ENCODE peak calls at places on chromosomes 4 and X, in four cellular contexts. C is GM23248, W is aorta, L is cardiac fibroblast. I is an unnamed sample.

GRCh38 chr4:153260553-153261306 is 56.5 kb downstream of the TRIM2 start:
- DNase-seq in W (no peak), L (peak), C (peak), I (no peak)

GRCh38 chr4:181008164-181008563 is 1235.0 kb upstream of the TENM3 start:
- DNase-seq in L (no peak), W (no peak), C (no peak), I (no peak)

GRCh38 chrX:107324493-107325310 is 118.3 kb downstream of the DNAAF6 start:
- DNase-seq in L (peak), C (peak), W (no peak), I (peak)

GRCh38 chrX:16444353-16444752 is 205.6 kb upstream of the S100G start:
- DNase-seq in L (no peak), C (peak), W (no peak), I (no peak)

GRCh38 chrX:31483336-31483735 is 411.5 kb upstream of the FTHL17 start:
- DNase-seq in W (no peak), L (peak), C (peak), I (no peak)

GRCh38 chrX:152928761-152929400 is 31.0 kb downstream of the ZNF185 start:
- DNase-seq in C (no peak), L (no peak), W (no peak), I (no peak)

GRCh38 chr4:27692098-27692679 is 831.5 kb downstream of the STIM2 start:
- DNase-seq in C (peak), L (peak), W (peak), I (no peak)

GRCh38 chr4:185679523-185679922 is 132.5 kb downstream of the SORBS2 start:
- DNase-seq in C (no peak), L (no peak), W (no peak), I (no peak)

GRCh38 chr4:109472343-109472761 is 38.7 kb downstream of the SEC24B start:
- DNase-seq in L (peak), W (no peak), C (peak), I (no peak)

GRCh38 chr4:78299565-78299972 is 242.4 kb downstream of the FRAS1 start:
- DNase-seq in L (peak), W (no peak), C (peak), I (no peak)

GRCh38 chr4:3193531-3194203 is 55.3 kb upstream of the MSANTD1 start:
- DNase-seq in L (peak), W (no peak), C (peak), I (no peak)

GRCh38 chr4:94827481-94828110 is 69.8 kb downstream of the BMPR1B start:
- DNase-seq in L (peak), W (no peak), C (peak), I (no peak)

GRCh38 chr4:74621616-74622015 is 172.7 kb downstream of the BTC start:
- DNase-seq in C (no peak), W (no peak), L (no peak), I (no peak)

GRCh38 chrX:46260502-46260901 is 284.7 kb downstream of the ZNF674 start:
- DNase-seq in C (no peak), W (no peak), L (no peak), I (no peak)

GRCh38 chr4:128468485-128468989 is 180.9 kb upstream of the PGRMC2 start:
- DNase-seq in C (peak), W (no peak), L (peak), I (no peak)

GRCh38 chrX:18793601-18794089 is 86.2 kb downstream of the PPEF1 start:
- DNase-seq in W (no peak), L (no peak), C (no peak), I (no peak)

GRCh38 chrX:65926095-65927019 is 113.5 kb downstream of the VSIG4 start:
- DNase-seq in C (no peak), L (no peak), W (no peak), I (no peak)

GRCh38 chrX:7515681-7516413 is 327.1 kb upstream of the VCX start:
- DNase-seq in W (no peak), C (peak), L (no peak), I (no peak)

GRCh38 chr4:177091515-177091914 is 218.2 kb upstream of the NEIL3 start:
- DNase-seq in L (no peak), C (no peak), W (no peak), I (no peak)

GRCh38 chr4:184262901-184263300 is 45.2 kb upstream of the ENPP6 start:
- DNase-seq in W (no peak), C (peak), L (peak), I (no peak)

GRCh38 chrX:111492085-111492484 is 19.4 kb upstream of the SERTM2 start:
- DNase-seq in L (no peak), C (no peak), W (no peak), I (no peak)

GRCh38 chr4:31557444-31557843 is 837.3 kb downstream of the PCDH7 start:
- DNase-seq in W (no peak), C (no peak), L (no peak), I (no peak)

GRCh38 chr4:74546020-74546419 is 101.1 kb downstream of the AREG start:
- DNase-seq in C (peak), W (no peak), L (peak), I (no peak)

GRCh38 chr4:84966382-84967291 is at the start of gene WDFY3:
- DNase-seq in C (peak), W (peak), L (peak), I (peak)
- H3K4me3 ChIP-seq in C (peak), W (peak), L (peak), I (peak)

GRCh38 chrX:103953353-103953752 is 9.1 kb upstream of the TMSB15B start:
- DNase-seq in C (no peak), L (no peak), W (no peak), I (peak)

GRCh38 chrX:103954259-103954658 is 8.2 kb upstream of the TMSB15B start:
- DNase-seq in L (no peak), C (no peak), W (peak), I (peak)

DNA sequence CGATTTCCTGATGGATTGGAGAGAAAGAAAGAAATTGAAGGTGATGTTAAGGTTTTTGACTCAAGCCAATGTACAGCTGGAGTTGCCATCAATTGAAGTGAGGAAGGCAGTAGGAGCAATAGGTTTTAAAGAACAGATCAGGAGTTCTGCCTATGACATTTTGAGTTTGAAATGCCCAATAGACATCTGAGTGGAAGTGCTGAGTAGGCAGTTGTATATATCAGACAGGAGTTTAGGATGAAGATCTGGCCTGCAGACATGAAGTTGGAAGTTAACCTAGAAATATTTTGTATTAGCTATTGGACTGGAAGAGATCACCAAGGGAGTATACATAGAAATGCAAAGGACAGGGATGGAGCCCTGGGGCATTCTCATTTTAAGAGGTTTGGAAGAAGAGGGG is 12.9 kb upstream of the TMSB15B start:
- DNase-seq in C (no peak), W (no peak), L (no peak), I (no peak)
- H3K4me3 ChIP-seq in C (no peak), W (no peak), L (no peak), I (no peak)

GRCh38 chrX:24482823-24483410 is 17.8 kb downstream of the PDK3 start:
- DNase-seq in C (no peak), W (no peak), L (no peak), I (no peak)

GRCh38 chrX:24483596-24483995 is 18.5 kb downstream of the PDK3 start:
- DNase-seq in L (no peak), W (no peak), C (no peak), I (no peak)

GRCh38 chrX:24487576-24487975 is 22.5 kb downstream of the PDK3 start:
- DNase-seq in L (no peak), C (no peak), W (no peak), I (no peak)

GRCh38 chrX:24485976-24486680 is 21.0 kb downstream of the PDK3 start:
- DNase-seq in L (no peak), C (no peak), W (no peak), I (no peak)

DNA sequence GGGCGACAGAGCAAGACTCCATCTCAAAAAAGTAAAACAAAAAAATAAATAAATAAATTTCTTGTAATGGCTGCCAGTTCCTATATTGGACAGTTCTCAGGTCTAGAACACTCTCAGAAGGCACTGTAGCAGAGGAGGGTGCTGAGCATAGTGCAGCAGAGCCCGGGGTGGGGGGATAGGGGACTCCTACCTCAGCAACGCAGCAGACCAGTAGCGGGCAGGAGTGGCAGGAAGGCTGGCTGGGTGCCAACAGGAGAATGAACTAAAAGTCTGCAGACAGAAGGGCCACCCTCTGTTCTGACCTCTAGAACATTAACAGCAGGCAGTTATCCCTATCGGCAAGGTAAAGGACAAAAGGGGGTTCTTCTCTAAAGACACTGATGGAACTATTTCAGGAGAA is 20.2 kb downstream of the PDK3 start:
- DNase-seq in L (no peak), W (no peak), C (no peak), I (no peak)
- H3K4me3 ChIP-seq in L (no peak), W (no peak), C (no peak), I (no peak)

GRCh38 chr4:190020790-190021717 is 6.0 kb downstream of the FRG2 start:
- DNase-seq in C (peak), W (no peak), L (peak), I (peak)
- H3K4me3 ChIP-seq in C (no peak), W (no peak), L (no peak), I (no peak)

GRCh38 chr4:120865985-120866384 is 56.5 kb downstream of the PRDM5 start:
- DNase-seq in L (no peak), C (peak), W (no peak), I (no peak)
- H3K4me3 ChIP-seq in L (no peak), C (no peak), W (no peak), I (no peak)

GRCh38 chr4:187569871-187570270 is 425.7 kb upstream of the ZFP42 start:
- DNase-seq in L (no peak), C (no peak), W (no peak), I (no peak)
- H3K4me3 ChIP-seq in L (no peak), C (no peak), W (no peak), I (no peak)

DNA sequence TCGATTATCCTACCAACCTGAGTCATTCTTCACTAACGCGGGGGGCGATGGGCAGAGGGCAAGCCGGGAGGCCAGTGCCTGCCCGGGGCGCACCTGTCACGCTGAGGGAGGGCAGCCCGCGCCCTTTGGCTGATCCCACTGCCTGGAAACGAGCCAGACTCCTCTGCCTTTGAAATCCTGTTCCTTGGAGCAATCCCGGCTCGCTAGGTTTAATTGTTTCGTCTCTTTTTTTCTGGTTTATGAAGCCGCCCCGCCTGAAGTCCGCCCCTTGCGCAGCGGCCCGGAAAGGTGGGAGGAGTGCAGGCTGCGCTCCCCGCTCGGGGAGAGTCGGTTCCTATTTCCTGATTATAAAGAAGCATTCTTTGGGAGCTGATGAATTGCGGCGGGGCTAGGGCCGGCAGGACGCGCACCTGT is 484.2 kb downstream of the BCOR start:
- DNase-seq in C (peak), L (peak), W (no peak), I (peak)
- H3K4me3 ChIP-seq in C (no peak), L (no peak), W (peak), I (no peak)

GRCh38 chrX:150693782-150694574 is 782 bp downstream of the MTMR1 start:
- DNase-seq in L (peak), C (peak), W (peak), I (peak)

GRCh38 chrX:150690126-150690525 is 3.1 kb upstream of the MTMR1 start:
- DNase-seq in W (no peak), L (peak), C (peak), I (no peak)

GRCh38 chrX:150692837-150693781 is at the start of gene MTMR1:
- DNase-seq in W (peak), L (peak), C (peak), I (peak)

GRCh38 chrX:150694738-150695410 is 1.7 kb downstream of the MTMR1 start:
- DNase-seq in C (no peak), W (no peak), L (no peak), I (no peak)

DNA sequence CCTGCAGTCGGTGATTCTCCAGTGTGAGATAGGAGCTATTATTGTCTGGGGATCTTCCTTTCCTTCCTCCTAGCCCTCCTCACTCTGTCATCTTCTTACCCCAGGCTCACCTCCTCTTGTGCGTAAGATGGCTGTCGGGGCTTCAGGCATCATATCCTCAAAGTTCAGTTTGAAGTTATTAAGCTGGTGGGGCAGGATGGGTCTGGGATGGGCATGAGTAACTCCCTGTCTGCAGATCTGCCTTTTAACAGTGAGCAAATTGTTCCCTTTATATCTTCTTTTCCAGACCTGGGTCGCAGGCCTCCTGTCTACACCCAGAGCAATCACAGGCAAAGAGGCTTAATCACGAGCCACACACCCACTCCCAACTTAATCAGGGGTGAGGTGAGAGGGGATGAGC is 900 bp upstream of the MTMR1 start:
- DNase-seq in L (no peak), W (no peak), C (no peak), I (no peak)
- H3K4me3 ChIP-seq in L (no peak), W (no peak), C (no peak), I (peak)

GRCh38 chrX:85244411-85245210 is 820 bp downstream of the ZNF711 start:
- DNase-seq in L (peak), W (peak), C (peak), I (peak)

GRCh38 chrX:85243761-85244410 is at the start of the genes SATL1 and ZNF711:
- DNase-seq in W (peak), C (peak), L (peak), I (peak)

GRCh38 chrX:85243155-85243554 is 424 bp downstream of the SATL1 start:
- DNase-seq in C (no peak), L (no peak), W (no peak), I (no peak)
- H3K4me3 ChIP-seq in C (peak), L (no peak), W (no peak), I (peak)